ENCODE peak calls at places on chromosomes 1 and 21, in nine cellular contexts. X, N, E, J, C, V, H, T and Y are unnamed samples.

GRCh38 chr21:40186036-40186435 is 318.8 kb downstream of the PCP4 start:
- DNase-seq in X (peak), E (no peak), C (no peak), J (no peak), N (no peak), T (no peak), V (no peak), H (no peak), Y (no peak)

GRCh38 chr1:83102630-83103071 is 896.3 kb downstream of the TTLL7 start:
- DNase-seq in N (no peak), C (no peak), X (no peak), J (no peak), T (no peak), E (no peak), V (no peak), H (peak), Y (no peak)

GRCh38 chr1:93768380-93768863 is 86.8 kb upstream of the BCAR3 start:
- DNase-seq in J (no peak), H (no peak), C (peak), E (no peak), X (no peak), N (no peak), V (no peak), T (no peak), Y (no peak)

GRCh38 chr1:107724648-107725047 is 240.3 kb downstream of the VAV3 start:
- DNase-seq in N (no peak), H (no peak), T (peak), E (no peak), C (no peak), V (no peak), X (no peak), J (no peak), Y (no peak)

GRCh38 chr21:16011719-16012118 is 281.9 kb downstream of the USP25 start:
- DNase-seq in T (no peak), E (no peak), C (no peak), N (no peak), H (no peak), X (no peak), V (no peak), J (no peak), Y (no peak)

GRCh38 chr1:161721738-161722343 is 497 bp downstream of the FCRLB start:
- DNase-seq in J (no peak), T (peak), V (no peak), H (peak), N (peak), E (no peak), C (no peak), X (no peak), Y (no peak)

GRCh38 chr1:174974711-174975111 is 25.0 kb upstream of the CACYBP start:
- DNase-seq in V (peak), E (no peak), J (no peak), H (no peak), C (peak), N (no peak), T (no peak), X (no peak), Y (no peak)

GRCh38 chr1:159122005-159122621 is 45.5 kb upstream of the AIM2 start:
- DNase-seq in V (no peak), T (peak), C (no peak), J (no peak), N (no peak), E (no peak), H (peak), X (peak), Y (no peak)

GRCh38 chr1:82921759-82922158 is 1077.2 kb downstream of the TTLL7 start:
- DNase-seq in V (no peak), N (no peak), C (no peak), H (no peak), T (no peak), J (no peak), X (no peak), E (no peak), Y (no peak)

GRCh38 chr21:38869946-38870345 is 64.2 kb downstream of the ETS2 start:
- DNase-seq in C (no peak), H (peak), J (no peak), X (no peak), T (peak), V (no peak), N (no peak), E (no peak), Y (no peak)

GRCh38 chr1:177495878-177496277 is 325.1 kb downstream of the BRINP2 start:
- DNase-seq in E (no peak), T (peak), N (no peak), X (no peak), J (no peak), V (no peak), C (no peak), H (peak), Y (no peak)

GRCh38 chr1:39305555-39305954 is 101.1 kb downstream of the MACF1 start:
- DNase-seq in H (no peak), X (no peak), C (no peak), N (no peak), E (no peak), V (no peak), T (no peak), J (no peak), Y (no peak)

GRCh38 chr1:22808846-22809501 is 98.3 kb downstream of the EPHB2 start:
- DNase-seq in C (peak), J (no peak), H (peak), T (peak), N (no peak), X (no peak), V (peak), E (peak), Y (no peak)

GRCh38 chr1:224287714-224288113 is 42.3 kb downstream of the NVL start:
- DNase-seq in V (no peak), C (no peak), H (no peak), N (no peak), T (no peak), X (no peak), J (no peak), E (no peak), Y (no peak)

GRCh38 chr1:9655127-9655723 is 3.7 kb downstream of the PIK3CD start:
- DNase-seq in T (no peak), E (no peak), C (no peak), X (no peak), H (no peak), J (no peak), N (no peak), V (no peak), Y (no peak)

GRCh38 chr1:183676515-183677189 is 23.5 kb upstream of the APOBEC4 start:
- DNase-seq in N (no peak), J (no peak), H (peak), E (no peak), V (no peak), T (peak), X (no peak), C (no peak), Y (no peak)

GRCh38 chr1:1421907-1422464 is 910 bp upstream of the ANKRD65 start:
- DNase-seq in H (no peak), J (no peak), C (no peak), X (no peak), T (no peak), E (no peak), N (no peak), V (no peak), Y (no peak)

GRCh38 chr1:83113686-83114085 is 885.2 kb downstream of the TTLL7 start:
- DNase-seq in J (no peak), V (no peak), X (no peak), N (no peak), H (no peak), C (no peak), T (no peak), E (no peak), Y (peak)

GRCh38 chr1:68383092-68383491 is 66.7 kb downstream of the RPE65 start:
- DNase-seq in V (no peak), C (no peak), E (no peak), N (no peak), H (no peak), X (no peak), J (no peak), T (no peak), Y (no peak)

GRCh38 chr1:154326546-154327465 is 1.5 kb downstream of the ATP8B2 start:
- DNase-seq in E (no peak), C (peak), J (no peak), H (peak), X (peak), N (no peak), V (peak), T (peak), Y (peak)
- H3K27ac ChIP-seq in E (peak), C (peak), J (peak), H (peak), X (peak), N (peak), V (peak), T (peak), Y (peak)

GRCh38 chr1:64967381-64967780 is 1.0 kb upstream of the JAK1 start:
- DNase-seq in E (no peak), X (no peak), V (no peak), N (no peak), C (no peak), J (no peak), T (peak), H (no peak), Y (peak)
- H3K4me3 ChIP-seq in E (no peak), X (no peak), V (peak), N (peak), C (no peak), J (no peak), T (peak), H (no peak), Y (no peak)

GRCh38 chr1:46039571-46040052 is 92.8 kb downstream of the PIK3R3 start:
- DNase-seq in V (no peak), N (no peak), C (no peak), X (peak), E (no peak), T (peak), J (no peak), H (peak), Y (peak)

GRCh38 chr1:46043491-46044017 is 88.9 kb downstream of the PIK3R3 start:
- DNase-seq in H (no peak), N (no peak), T (no peak), V (no peak), E (no peak), X (no peak), C (no peak), J (no peak), Y (peak)

GRCh38 chr1:46041551-46041950 is 90.9 kb downstream of the PIK3R3 start:
- DNase-seq in H (no peak), V (no peak), E (no peak), J (no peak), N (no peak), C (no peak), X (no peak), T (no peak), Y (no peak)

GRCh38 chr1:46044116-46044515 is 88.3 kb downstream of the PIK3R3 start:
- DNase-seq in T (no peak), H (no peak), X (no peak), V (no peak), J (no peak), C (no peak), E (no peak), N (no peak), Y (no peak)

DNA sequence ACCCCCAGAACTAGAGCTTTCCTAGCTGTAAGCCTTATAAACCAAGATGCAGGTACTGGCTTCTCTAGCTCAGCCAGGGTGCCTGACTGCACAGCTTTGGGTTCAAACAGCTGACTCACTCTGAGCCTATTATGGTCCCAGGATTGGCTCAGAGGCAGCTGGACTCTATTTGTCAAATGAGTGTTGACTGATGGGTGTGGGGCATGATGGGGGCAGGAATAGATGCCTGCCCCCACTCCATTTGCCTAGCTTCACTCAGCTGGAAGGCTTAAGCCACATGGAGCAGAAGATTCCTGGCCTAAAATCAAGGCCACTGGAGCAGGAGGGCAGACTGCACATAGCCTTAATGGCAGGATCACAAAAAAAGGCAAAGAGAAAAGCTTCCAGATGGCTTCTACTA is 90.5 kb downstream of the PIK3R3 start:
- DNase-seq in E (no peak), T (no peak), H (peak), X (no peak), V (no peak), C (peak), N (no peak), J (no peak), Y (no peak)
- H3K27ac ChIP-seq in E (no peak), T (no peak), H (no peak), X (no peak), V (peak), C (peak), N (no peak), J (no peak), Y (peak)

DNA sequence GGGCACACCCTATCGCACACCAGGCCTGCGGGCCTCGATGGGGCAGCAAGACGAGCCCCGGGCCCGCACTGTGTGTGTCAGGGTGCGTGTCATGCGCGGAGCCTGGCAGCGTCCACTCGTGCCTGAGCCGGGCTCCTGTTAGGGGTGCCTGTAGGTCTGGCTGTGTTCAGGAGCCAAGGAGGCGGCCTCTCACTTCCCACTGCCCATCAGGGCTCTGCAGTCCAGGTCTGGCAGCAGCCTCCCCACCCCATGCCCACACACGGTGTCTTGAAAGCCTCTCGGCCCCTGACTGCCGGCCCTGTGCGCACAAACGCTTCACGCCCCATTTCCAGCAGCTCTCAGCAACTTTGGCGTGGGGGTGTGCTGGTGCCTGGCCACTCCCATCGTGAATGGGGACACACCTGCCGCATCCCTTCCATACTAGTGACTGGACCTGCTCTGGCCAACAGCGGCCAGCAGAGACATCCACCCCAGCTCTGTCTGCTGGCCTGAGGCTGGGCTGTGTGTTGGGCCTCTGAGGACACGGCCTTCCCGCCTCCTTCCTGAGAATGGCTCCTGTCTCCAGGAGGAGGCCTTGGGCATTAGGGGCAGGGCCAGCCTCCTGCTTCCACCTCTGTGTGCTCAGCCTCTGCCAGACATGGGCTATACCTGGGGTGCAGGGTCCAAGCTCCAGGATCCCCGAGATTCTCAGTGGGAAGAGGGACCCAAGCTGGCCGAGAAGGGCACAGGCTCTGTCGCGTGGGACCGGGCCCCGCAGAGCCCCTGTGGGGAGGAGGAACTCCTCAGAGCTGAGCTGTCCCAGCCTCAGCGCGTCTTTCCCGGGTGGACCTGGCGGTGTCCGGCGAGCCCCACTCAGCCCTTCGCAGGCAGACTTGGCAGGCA is 41.8 kb upstream of the ACTRT2 start:
- DNase-seq in V (no peak), X (no peak), J (peak), H (no peak), C (no peak), T (no peak), E (peak), N (no peak), Y (no peak)
- H3K4me3 ChIP-seq in V (no peak), X (no peak), J (no peak), H (no peak), C (no peak), T (no peak), E (no peak), N (no peak), Y (no peak)

GRCh38 chr1:72936942-72937341 is 654.6 kb upstream of the NEGR1 start:
- DNase-seq in C (no peak), N (no peak), T (no peak), E (no peak), V (no peak), X (no peak), J (no peak), H (no peak), Y (no peak)
- H3K27ac ChIP-seq in C (no peak), N (no peak), T (no peak), E (no peak), V (no peak), X (no peak), J (no peak), H (no peak), Y (no peak)

DNA sequence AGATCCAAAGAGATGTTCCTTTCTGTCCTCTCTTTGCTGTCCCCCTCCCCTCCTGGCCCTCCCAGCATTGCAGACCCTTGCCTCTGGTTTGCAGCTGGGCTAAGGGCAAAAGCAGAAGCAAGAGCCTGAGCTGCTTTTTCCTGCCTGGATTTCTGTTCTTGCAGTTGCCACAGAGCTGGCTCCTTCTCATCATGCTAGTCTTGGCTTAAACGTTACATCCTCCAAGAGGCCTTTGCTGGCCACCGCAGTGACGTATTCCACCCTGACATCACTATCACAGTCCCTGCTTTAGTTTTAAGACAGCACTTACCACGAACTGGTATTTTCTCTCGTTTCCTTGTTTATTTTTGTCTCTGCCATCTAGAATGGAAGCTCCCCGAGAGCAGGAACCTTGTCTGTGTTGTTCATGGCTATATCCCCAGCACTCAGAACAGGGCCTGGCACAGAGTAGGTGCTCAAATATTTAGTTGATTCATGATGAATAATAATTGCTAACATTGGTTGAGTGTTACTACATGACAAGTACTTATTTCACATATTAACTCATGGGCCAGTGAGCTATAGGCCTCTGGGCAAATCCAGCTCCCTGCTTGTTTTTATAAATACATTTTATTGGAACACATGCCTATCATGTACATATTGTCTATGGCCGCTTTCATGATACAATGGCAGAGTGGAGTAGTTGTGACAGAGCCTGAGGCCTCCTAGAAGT is 13.2 kb upstream of the CSF1 start:
- DNase-seq in H (no peak), V (no peak), X (no peak), T (peak), E (no peak), N (no peak), J (no peak), C (no peak), Y (no peak)
- H3K4me3 ChIP-seq in H (no peak), V (no peak), X (no peak), T (no peak), E (no peak), N (no peak), J (no peak), C (no peak), Y (no peak)

DNA sequence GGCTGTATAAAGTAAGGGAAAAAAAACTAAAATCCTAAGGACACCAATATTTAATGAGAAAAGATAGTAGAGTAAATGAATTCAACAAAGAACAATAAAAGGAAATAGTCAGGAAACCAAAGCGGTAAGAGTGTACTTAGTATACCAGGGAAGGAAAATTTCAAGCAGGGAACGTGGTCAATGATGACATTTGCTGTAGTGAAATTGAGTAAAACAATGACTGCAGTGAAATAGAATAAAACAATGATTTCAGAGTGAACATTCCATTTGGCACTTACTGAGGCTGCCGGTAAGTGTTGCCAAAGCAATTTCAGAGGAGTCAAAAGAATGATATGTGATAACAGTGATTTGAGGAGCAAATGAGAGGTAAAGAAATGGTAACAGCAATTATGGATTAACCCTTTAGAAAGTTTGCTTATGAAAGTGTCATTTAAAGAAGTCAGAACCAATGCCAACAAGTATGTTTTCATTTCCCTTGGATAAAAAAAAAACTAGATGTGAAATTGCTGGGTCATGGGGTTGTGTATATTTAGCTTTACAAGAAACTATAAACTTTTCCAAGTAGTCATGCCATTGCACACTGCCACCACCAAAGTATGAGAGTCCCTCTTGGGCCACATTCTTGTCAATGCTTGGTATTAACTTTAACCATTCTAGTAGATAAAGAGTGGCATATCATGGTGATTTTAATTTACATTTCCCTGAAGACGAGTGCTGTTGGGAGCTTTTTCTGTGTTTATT is 50.5 kb downstream of the VCAM1 start:
- DNase-seq in H (no peak), J (no peak), N (no peak), E (no peak), C (no peak), X (peak), V (no peak), T (no peak), Y (no peak)
- H3K27ac ChIP-seq in H (no peak), J (no peak), N (no peak), E (no peak), C (no peak), X (peak), V (no peak), T (no peak), Y (no peak)